ENCODE peak calls at places on chromosomes 3 and 15, in four cellular contexts. F is naive thymus-derived CD8-positive, alpha-beta T cell; M is BJ; C is heart left ventricle. Q is an unnamed sample.

GRCh38 chr3:184815046-184815930 is 3.3 kb downstream of the VPS8 start:
- DNase-seq in F (peak), M (peak), C (no peak), Q (no peak)

GRCh38 chr3:115912372-115912771 is 289.1 kb downstream of the GAP43 start:
- DNase-seq in F (no peak), M (no peak), C (no peak), Q (no peak)

GRCh38 chr3:83934208-83935150 is 1024.3 kb upstream of the CADM2 start:
- DNase-seq in F (no peak), M (no peak), C (no peak), Q (no peak)

GRCh38 chr15:96207377-96208006 is 123.0 kb upstream of the NR2F2 start:
- DNase-seq in F (no peak), M (no peak), C (no peak), Q (no peak)

GRCh38 chr3:24679429-24679828 is 184.8 kb upstream of the THRB start:
- DNase-seq in F (no peak), M (no peak), C (no peak), Q (no peak)

GRCh38 chr3:123791898-123792297 is 92.2 kb downstream of the MYLK start:
- DNase-seq in F (no peak), M (no peak), C (no peak), Q (no peak)

GRCh38 chr15:89165677-89166076 is 55.7 kb downstream of the RLBP1 start:
- DNase-seq in F (no peak), M (no peak), C (no peak), Q (no peak)

GRCh38 chr3:24288538-24289236 is 206.0 kb downstream of the THRB start:
- DNase-seq in F (no peak), M (no peak), C (peak), Q (no peak)

GRCh38 chr15:57662802-57663201 is 43.7 kb upstream of the POLR2M start:
- DNase-seq in F (no peak), M (no peak), C (no peak), Q (no peak)

GRCh38 chr3:127911421-127911931 is 3.6 kb upstream of the KBTBD12 start:
- DNase-seq in F (no peak), M (peak), C (no peak), Q (no peak)

GRCh38 chr3:71874618-71875017 is 89.7 kb upstream of the PROK2 start:
- DNase-seq in F (no peak), M (no peak), C (no peak), Q (no peak)